ENCODE peak calls at places on chromosomes 1 and 21, in five cellular contexts. U is epithelial cell of esophagus, P is colonic mucosa, N is iris pigment epithelial cell, S is A172. A is an unnamed sample.

GRCh38 chr1:19113362-19114092 is 96.5 kb downstream of the UBR4 start:
- DNase-seq in U (peak), N (peak), P (peak), S (peak), A (peak)

GRCh38 chr1:175771301-175771700 is 27.9 kb upstream of the TNR start:
- DNase-seq in N (no peak), S (no peak), U (no peak), P (no peak), A (no peak)

GRCh38 chr1:201336711-201337450 is 40.6 kb downstream of the TNNT2 start:
- DNase-seq in P (no peak), S (no peak), U (peak), N (no peak), A (no peak)

GRCh38 chr1:56424744-56425493 is 154.4 kb downstream of the PLPP3 start:
- DNase-seq in N (peak), P (no peak), U (peak), S (peak), A (peak)

GRCh38 chr1:39485046-39485803 is 6.2 kb upstream of the BMP8A start:
- DNase-seq in U (no peak), N (no peak), P (no peak), S (no peak), A (no peak)

GRCh38 chr1:53639996-53640695 is 98.8 kb downstream of the GLIS1 start:
- DNase-seq in S (no peak), N (no peak), U (no peak), P (no peak), A (no peak)

GRCh38 chr1:22296701-22297591 is 154.0 kb upstream of the WNT4 start:
- DNase-seq in N (no peak), P (no peak), S (peak), U (peak), A (no peak)

GRCh38 chr21:17925900-17926299 is 106.7 kb upstream of the C21orf91 start:
- DNase-seq in N (peak), P (no peak), U (peak), S (no peak), A (peak)

GRCh38 chr1:44799770-44800584 is at the start of gene PLK3:
- DNase-seq in P (peak), U (peak), N (peak), S (peak), A (peak)

GRCh38 chr1:27332536-27333281 is 9.1 kb upstream of the SYTL1 start:
- DNase-seq in P (no peak), N (peak), S (no peak), U (peak), A (peak)

GRCh38 chr1:17012775-17013501 is 1.2 kb upstream of the ATP13A2 start:
- DNase-seq in U (no peak), S (peak), N (no peak), P (no peak), A (peak)

GRCh38 chr1:56399326-56400292 is 179.8 kb downstream of the PLPP3 start:
- DNase-seq in U (no peak), S (no peak), P (no peak), N (no peak), A (no peak)

GRCh38 chr1:12141533-12141855 is 25.3 kb upstream of the TNFRSF1B start:
- DNase-seq in N (no peak), P (no peak), S (no peak), U (no peak), A (no peak)

GRCh38 chr1:101438359-101438758 is 201.5 kb downstream of the S1PR1 start:
- DNase-seq in S (no peak), N (peak), P (no peak), U (peak), A (no peak)

GRCh38 chr1:22731924-22732522 is 21.4 kb downstream of the EPHB2 start:
- DNase-seq in P (peak), N (no peak), U (no peak), S (no peak), A (no peak)

GRCh38 chr1:18279713-18280074 is 172.1 kb downstream of the IGSF21 start:
- DNase-seq in P (no peak), N (no peak), S (no peak), U (no peak), A (no peak)

GRCh38 chr1:56437959-56438358 is 141.4 kb downstream of the PLPP3 start:
- DNase-seq in U (peak), P (no peak), N (no peak), S (peak), A (peak)

GRCh38 chr1:54973205-54973921 is 7.1 kb upstream of the TMEM61 start:
- DNase-seq in N (no peak), U (peak), S (no peak), P (peak), A (peak)

GRCh38 chr1:101444873-101445618 is 208.2 kb downstream of the S1PR1 start:
- DNase-seq in P (no peak), U (no peak), N (no peak), S (no peak), A (no peak)

GRCh38 chr1:205429742-205430464 is 8.0 kb upstream of the LEMD1 start:
- DNase-seq in N (no peak), S (no peak), P (no peak), U (no peak), A (no peak)

GRCh38 chr1:1624443-1625403 is 7.2 kb upstream of the MMP23B start:
- DNase-seq in N (no peak), U (no peak), S (no peak), P (no peak), A (no peak)